ENCODE peak calls at places on chromosomes 16 and 17, in six cellular contexts. L is GM23248, T is A549, R is tibial artery, D is PC-9, K is NAMALWA. W is an unnamed sample.

GRCh38 chr16:27498916-27499658 is 50.6 kb downstream of the GTF3C1 start:
- DNase-seq in L (no peak), T (no peak), R (no peak), D (no peak), K (no peak), W (no peak)

GRCh38 chr16:50614956-50615727 is 66.0 kb downstream of the SNX20 start:
- DNase-seq in L (no peak), T (no peak), R (no peak), D (no peak), K (no peak), W (no peak)

GRCh38 chr16:29892458-29892813 is 6.9 kb downstream of the SEZ6L2 start:
- DNase-seq in L (no peak), T (no peak), R (no peak), D (no peak), K (no peak), W (no peak)

GRCh38 chr16:1863681-1864460 is 8.1 kb downstream of the MEIOB start:
- DNase-seq in L (peak), T (no peak), R (no peak), D (no peak), K (peak), W (peak)

GRCh38 chr16:27748868-27749546 is 199.1 kb downstream of the KATNIP start:
- DNase-seq in L (peak), T (peak), R (no peak), D (peak), K (peak), W (peak)

GRCh38 chr17:8887834-8888703 is 20.6 kb upstream of the PIK3R6 start:
- DNase-seq in L (peak), T (peak), R (no peak), D (no peak), K (no peak), W (no peak)

GRCh38 chr16:50547340-50547865 is 793 bp upstream of the NKD1 start:
- DNase-seq in L (no peak), T (peak), R (peak), D (no peak), K (peak), W (peak)

GRCh38 chr17:13594762-13595697 is 6.7 kb downstream of the HS3ST3A1 start:
- DNase-seq in L (peak), T (peak), R (peak), D (no peak), K (peak), W (peak)

GRCh38 chr16:9049241-9049640 is 42.2 kb upstream of the HAPSTR1 start:
- DNase-seq in L (peak), T (no peak), R (no peak), D (no peak), K (no peak), W (no peak)

GRCh38 chr16:4316732-4317461 is 1.0 kb downstream of the GLIS2 start:
- DNase-seq in L (peak), T (no peak), R (peak), D (peak), K (no peak), W (no peak)

GRCh38 chr17:78748730-78749317 is 33.2 kb downstream of the CYTH1 start:
- DNase-seq in L (peak), T (no peak), R (peak), D (peak), K (no peak), W (no peak)

GRCh38 chr17:7613769-7614421 is 802 bp downstream of the FXR2 start:
- DNase-seq in L (peak), T (no peak), R (peak), D (no peak), K (no peak), W (no peak)

GRCh38 chr16:19840524-19841110 is 44.0 kb downstream of the GPRC5B start:
- DNase-seq in L (no peak), T (no peak), R (no peak), D (no peak), K (no peak), W (no peak)

GRCh38 chr16:87359121-87359520 is 24.5 kb downstream of the FBXO31 start:
- DNase-seq in L (no peak), T (no peak), R (no peak), D (no peak), K (no peak), W (no peak)

GRCh38 chr16:28925386-28926228 is 569 bp upstream of the RABEP2 start:
- DNase-seq in L (peak), T (peak), R (peak), D (peak), K (peak), W (peak)

GRCh38 chr16:19170043-19170655 is 2.1 kb downstream of the SYT17 start:
- DNase-seq in L (no peak), T (no peak), R (no peak), D (no peak), K (no peak), W (no peak)

GRCh38 chr17:63102034-63102433 is 136.0 kb downstream of the TANC2 start:
- DNase-seq in L (no peak), T (no peak), R (no peak), D (no peak), K (no peak), W (no peak)

GRCh38 chr17:27649929-27650328 is 18.9 kb downstream of the LGALS9 start:
- DNase-seq in L (no peak), T (no peak), R (no peak), D (no peak), K (no peak), W (no peak)

GRCh38 chr16:85479972-85480726 is 133.0 kb upstream of the GSE1 start:
- DNase-seq in L (no peak), T (peak), R (no peak), D (peak), K (peak), W (no peak)

GRCh38 chr16:67530013-67530939 is 1.6 kb downstream of the RIPOR1 start:
- DNase-seq in L (peak), T (no peak), R (peak), D (no peak), K (peak), W (no peak)

GRCh38 chr16:86292171-86292775 is 218.1 kb upstream of the FOXF1 start:
- DNase-seq in L (no peak), T (no peak), R (no peak), D (no peak), K (no peak), W (no peak)

GRCh38 chr16:84982434-84982833 is 28.9 kb downstream of the ZDHHC7 start:
- DNase-seq in L (no peak), T (no peak), R (no peak), D (no peak), K (no peak), W (no peak)

GRCh38 chr17:34406196-34406595 is 43.2 kb upstream of the CCL1 start:
- DNase-seq in L (no peak), T (no peak), R (no peak), D (no peak), K (no peak), W (no peak)